ENCODE peak calls at places on chromosomes 4 and X, in five cellular contexts. O is Calu3; T is stimulated activated CD8-positive, alpha-beta memory T cell treated with anti-CD3 and anti-CD28 coated beads, Interleukin-12 subunit alpha, Interleukin-12 subunit beta, amount 100 ng/mL, for 4 hours; N is Peyer's patch; B is pancreas. U is an unnamed sample.

GRCh38 chr4:610411-611261 is 14.7 kb upstream of the PDE6B start:
- DNase-seq in B (no peak), T (no peak), O (peak), N (peak), U (no peak)

GRCh38 chr4:18180892-18181291 is 159.3 kb upstream of the LCORL start:
- DNase-seq in B (no peak), T (no peak), O (no peak), N (no peak), U (no peak)

GRCh38 chrX:57453901-57454300 is 137.9 kb upstream of the ZXDB start:
- DNase-seq in N (peak), O (no peak), B (no peak), T (no peak), U (peak)

GRCh38 chr4:130336585-130337217 is 1240.7 kb downstream of the C4orf33 start:
- DNase-seq in O (peak), T (no peak), B (no peak), N (no peak), U (no peak)

GRCh38 chrX:57677132-57677858 is 2.8 kb downstream of the NLRP2B start:
- DNase-seq in N (no peak), B (no peak), T (no peak), O (no peak), U (no peak)

GRCh38 chr4:183920512-183920911 is 15.4 kb downstream of the STOX2 start:
- DNase-seq in N (no peak), B (no peak), O (no peak), T (no peak), U (no peak)

GRCh38 chr4:37666625-37667071 is 19.5 kb downstream of the RELL1 start:
- DNase-seq in N (peak), T (no peak), O (peak), B (no peak), U (no peak)

GRCh38 chrX:44306336-44306735 is 37.1 kb downstream of the EFHC2 start:
- DNase-seq in B (no peak), T (no peak), O (peak), N (no peak), U (no peak)

GRCh38 chr4:38601244-38601915 is 62.6 kb upstream of the KLF3 start:
- DNase-seq in B (no peak), N (no peak), T (no peak), O (peak), U (no peak)

GRCh38 chr4:65193985-65194384 is 476.3 kb downstream of the EPHA5 start:
- DNase-seq in N (no peak), B (no peak), O (no peak), T (no peak), U (no peak)

GRCh38 chr4:52196606-52197130 is 145.6 kb downstream of the SPATA18 start:
- DNase-seq in B (no peak), N (no peak), T (no peak), O (no peak), U (no peak)

GRCh38 chrX:45801554-45801953 is 600.9 kb upstream of the DIPK2B start:
- DNase-seq in N (no peak), T (no peak), B (no peak), O (no peak), U (peak)

GRCh38 chr4:168942985-168943384 is 67.1 kb downstream of the CBR4 start:
- DNase-seq in B (no peak), N (no peak), O (no peak), T (no peak), U (no peak)

GRCh38 chr4:112492321-112492720 is 23.7 kb downstream of the NEUROG2 start:
- DNase-seq in B (no peak), O (no peak), T (no peak), N (no peak), U (no peak)

GRCh38 chr4:1195894-1196401 is 23.6 kb upstream of the SPON2 start:
- DNase-seq in O (no peak), B (no peak), N (no peak), T (no peak), U (no peak)

GRCh38 chr4:14441550-14441949 is 560.7 kb upstream of the CPEB2 start:
- DNase-seq in N (no peak), T (no peak), B (no peak), O (no peak), U (no peak)

GRCh38 chrX:68196939-68197791 is 236.1 kb downstream of the OPHN1 start:
- DNase-seq in O (peak), N (peak), B (peak), T (no peak), U (peak)

GRCh38 chrX:129718701-129719100 is 20.1 kb upstream of the XPNPEP2 start:
- DNase-seq in O (no peak), B (no peak), N (no peak), T (no peak), U (no peak)

GRCh38 chr4:181235361-181235760 is 1007.8 kb upstream of the TENM3 start:
- DNase-seq in B (no peak), O (no peak), T (no peak), N (no peak), U (no peak)

GRCh38 chrX:16528620-16529019 is 121.3 kb upstream of the S100G start:
- DNase-seq in O (no peak), N (no peak), T (no peak), B (no peak), U (peak)

GRCh38 chrX:155070038-155070437 is 898 bp downstream of the CMC4 start:
- DNase-seq in B (no peak), T (no peak), O (no peak), N (no peak), U (no peak)

GRCh38 chrX:20623448-20623847 is 356.7 kb upstream of the RPS6KA3 start:
- DNase-seq in B (no peak), T (no peak), N (no peak), O (no peak), U (no peak)

GRCh38 chr4:41022116-41022515 is 192.2 kb downstream of the APBB2 start:
- DNase-seq in T (no peak), B (no peak), O (no peak), N (no peak), U (no peak)

U was measured in central memory CD4-positive, alpha-beta T cell.